ENCODE peak calls at places on chromosome 6, in four cellular contexts. One of them, this sample, is unnamed.
A peak's percentile ranks its signal among the peaks of the same experiment; 100 is the strongest.

GRCh38 chr6:167833396-167833763 is 6.7 kb downstream of the AFDN start:
- DNase-seq in aorta: no peak
- DNase-seq in IMR-90: no peak
- DNase-seq in tibial nerve: no peak
- DNase-seq in this sample: no peak

GRCh38 chr6:151374024-151374423 is 17.3 kb downstream of the ZBTB2 start:
- DNase-seq in tibial nerve: no peak
- DNase-seq in aorta: no peak
- DNase-seq in IMR-90: no peak
- DNase-seq in this sample: no peak

GRCh38 chr6:44493132-44493531 is 105.6 kb downstream of the CDC5L start:
- DNase-seq in aorta: no peak
- DNase-seq in tibial nerve: no peak
- DNase-seq in IMR-90: no peak
- DNase-seq in this sample: no peak

GRCh38 chr6:3311798-3312197 is 53.1 kb downstream of the PSMG4 start:
- DNase-seq in IMR-90: no peak
- DNase-seq in tibial nerve: no peak
- DNase-seq in aorta: no peak
- DNase-seq in this sample: no peak

GRCh38 chr6:35581633-35582032 is 68.9 kb upstream of the TULP1 start:
- DNase-seq in IMR-90: peak; percentile 26
- DNase-seq in aorta: no peak
- DNase-seq in tibial nerve: no peak
- DNase-seq in this sample: no peak

GRCh38 chr6:46979206-46979605 is 57.5 kb upstream of the ADGRF5 start:
- DNase-seq in IMR-90: no peak
- DNase-seq in aorta: no peak
- DNase-seq in tibial nerve: no peak
- DNase-seq in this sample: no peak

GRCh38 chr6:117930645-117931044 is 23.6 kb downstream of the SLC35F1 start:
- DNase-seq in tibial nerve: no peak
- DNase-seq in IMR-90: no peak
- DNase-seq in aorta: no peak
- DNase-seq in this sample: no peak

GRCh38 chr6:109791301-109791700 is 100.2 kb downstream of the FIG4 start:
- DNase-seq in aorta: no peak
- DNase-seq in tibial nerve: no peak
- DNase-seq in IMR-90: peak; percentile 33
- DNase-seq in this sample: peak; percentile 17

GRCh38 chr6:145689529-145689928 is 45.8 kb downstream of the EPM2A start:
- DNase-seq in aorta: no peak
- DNase-seq in tibial nerve: no peak
- DNase-seq in IMR-90: no peak
- DNase-seq in this sample: no peak
- H3K27ac ChIP-seq in aorta: no peak overlapping the region
- H3K27ac ChIP-seq in tibial nerve: no peak overlapping the region
- H3K27ac ChIP-seq in IMR-90: no peak overlapping the region
- H3K27ac ChIP-seq in this sample: no peak overlapping the region

GRCh38 chr6:137104926-137105325 is 60.2 kb upstream of the IL20RA start:
- DNase-seq in IMR-90: no peak
- DNase-seq in aorta: no peak
- DNase-seq in tibial nerve: no peak
- DNase-seq in this sample: no peak
- H3K27ac ChIP-seq in IMR-90: no peak overlapping the region
- H3K27ac ChIP-seq in aorta: no peak overlapping the region
- H3K27ac ChIP-seq in tibial nerve: no peak overlapping the region
- H3K27ac ChIP-seq in this sample: no peak overlapping the region

DNA sequence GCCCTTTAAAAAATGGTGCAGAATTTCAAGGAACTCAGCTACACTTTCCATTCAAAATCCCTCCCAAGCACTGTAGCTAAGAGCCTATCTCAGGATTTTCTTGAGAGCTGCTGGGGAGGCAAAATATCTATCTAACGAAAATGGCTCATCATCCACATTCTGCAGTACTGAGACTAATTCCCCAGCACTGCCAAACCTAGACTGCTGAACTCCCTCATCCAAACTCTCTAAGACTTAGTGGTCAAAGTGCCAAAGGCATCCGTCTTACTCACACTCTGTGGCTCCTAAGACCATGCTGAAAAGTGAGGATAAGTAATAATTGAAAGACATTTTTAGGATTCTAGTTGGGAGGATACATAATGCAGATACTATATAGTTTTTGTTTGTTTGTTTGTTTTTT is 7.7 kb downstream of the SGK1 start:
- DNase-seq in aorta: no peak
- DNase-seq in tibial nerve: no peak
- DNase-seq in IMR-90: peak; percentile 35
- DNase-seq in this sample: no peak
- H3K27ac ChIP-seq in aorta: no peak overlapping the region
- H3K27ac ChIP-seq in tibial nerve: no peak overlapping the region
- H3K27ac ChIP-seq in IMR-90: no peak overlapping the region
- H3K27ac ChIP-seq in this sample: no peak overlapping the region

GRCh38 chr6:5814116-5814515 is 192.6 kb downstream of the NRN1 start:
- DNase-seq in IMR-90: no peak
- DNase-seq in aorta: no peak
- DNase-seq in tibial nerve: no peak
- DNase-seq in this sample: no peak

GRCh38 chr6:5818959-5819358 is 187.8 kb downstream of the NRN1 start:
- DNase-seq in aorta: no peak
- DNase-seq in tibial nerve: no peak
- DNase-seq in IMR-90: no peak
- DNase-seq in this sample: no peak

GRCh38 chr6:5813625-5814027 is 193.1 kb downstream of the NRN1 start:
- DNase-seq in aorta: no peak
- DNase-seq in IMR-90: no peak
- DNase-seq in tibial nerve: no peak
- DNase-seq in this sample: no peak

GRCh38 chr6:5817869-5818268 is 188.9 kb downstream of the NRN1 start:
- DNase-seq in tibial nerve: no peak
- DNase-seq in IMR-90: no peak
- DNase-seq in aorta: no peak
- DNase-seq in this sample: no peak
- H3K27ac ChIP-seq in tibial nerve: no peak overlapping the region
- H3K27ac ChIP-seq in IMR-90: no peak overlapping the region
- H3K27ac ChIP-seq in aorta: no peak overlapping the region
- H3K27ac ChIP-seq in this sample: no peak overlapping the region

GRCh38 chr6:33758807-33759206 is 12.1 kb upstream of the IP6K3 start:
- DNase-seq in aorta: no peak
- DNase-seq in tibial nerve: no peak
- DNase-seq in IMR-90: peak; percentile 53
- DNase-seq in this sample: no peak

GRCh38 chr6:33757906-33758305 is 11.2 kb upstream of the IP6K3 start:
- DNase-seq in IMR-90: no peak
- DNase-seq in tibial nerve: no peak
- DNase-seq in aorta: no peak
- DNase-seq in this sample: no peak

GRCh38 chr6:33755070-33755869 is 8.6 kb upstream of the IP6K3 start:
- DNase-seq in tibial nerve: no peak
- DNase-seq in IMR-90: no peak
- DNase-seq in aorta: no peak
- DNase-seq in this sample: no peak

GRCh38 chr6:33757113-33757512 is 10.4 kb upstream of the IP6K3 start:
- DNase-seq in aorta: no peak
- DNase-seq in IMR-90: no peak
- DNase-seq in tibial nerve: no peak
- DNase-seq in this sample: no peak

DNA sequence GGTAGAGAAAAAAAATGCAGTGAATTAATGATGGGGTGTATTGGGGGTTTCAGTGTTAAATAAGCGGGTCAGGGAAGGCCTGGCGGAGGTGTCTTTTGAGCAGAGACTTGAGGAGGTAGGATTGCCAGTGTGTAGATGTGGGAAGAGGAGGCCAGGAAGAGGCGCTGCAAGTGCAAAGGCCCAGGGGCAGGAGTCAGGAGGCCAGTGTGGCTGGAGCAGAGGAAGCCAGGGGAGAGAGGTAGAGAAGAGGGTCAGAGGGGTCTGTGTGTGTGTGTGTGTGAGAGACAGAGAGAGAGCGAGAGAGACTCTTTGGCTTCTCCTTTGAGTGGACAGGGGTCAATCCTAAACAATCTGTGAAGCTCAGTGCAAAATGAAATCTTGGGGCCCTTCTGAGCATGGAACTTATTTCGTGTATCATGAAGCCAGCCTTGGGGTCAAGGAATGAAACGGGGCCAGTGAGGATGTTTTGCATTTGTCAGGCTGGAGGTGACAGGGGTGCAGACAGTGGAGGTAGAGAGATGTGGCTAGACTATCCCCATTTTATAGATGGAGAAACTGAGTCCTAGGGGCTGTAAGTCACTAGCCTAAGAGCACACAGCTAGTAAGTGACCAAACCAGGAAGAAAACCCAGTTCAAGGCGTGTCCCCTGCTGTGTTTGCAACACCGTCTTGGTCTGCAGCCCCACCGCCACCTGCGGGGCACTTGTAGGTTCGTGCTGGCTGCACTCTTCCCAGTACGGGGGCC is 9.7 kb upstream of the IP6K3 start:
- DNase-seq in aorta: no peak
- DNase-seq in IMR-90: no peak
- DNase-seq in tibial nerve: no peak
- DNase-seq in this sample: no peak
- H3K27ac ChIP-seq in aorta: no peak overlapping the region
- H3K27ac ChIP-seq in IMR-90: no peak overlapping the region
- H3K27ac ChIP-seq in tibial nerve: no peak overlapping the region
- H3K27ac ChIP-seq in this sample: no peak overlapping the region

DNA sequence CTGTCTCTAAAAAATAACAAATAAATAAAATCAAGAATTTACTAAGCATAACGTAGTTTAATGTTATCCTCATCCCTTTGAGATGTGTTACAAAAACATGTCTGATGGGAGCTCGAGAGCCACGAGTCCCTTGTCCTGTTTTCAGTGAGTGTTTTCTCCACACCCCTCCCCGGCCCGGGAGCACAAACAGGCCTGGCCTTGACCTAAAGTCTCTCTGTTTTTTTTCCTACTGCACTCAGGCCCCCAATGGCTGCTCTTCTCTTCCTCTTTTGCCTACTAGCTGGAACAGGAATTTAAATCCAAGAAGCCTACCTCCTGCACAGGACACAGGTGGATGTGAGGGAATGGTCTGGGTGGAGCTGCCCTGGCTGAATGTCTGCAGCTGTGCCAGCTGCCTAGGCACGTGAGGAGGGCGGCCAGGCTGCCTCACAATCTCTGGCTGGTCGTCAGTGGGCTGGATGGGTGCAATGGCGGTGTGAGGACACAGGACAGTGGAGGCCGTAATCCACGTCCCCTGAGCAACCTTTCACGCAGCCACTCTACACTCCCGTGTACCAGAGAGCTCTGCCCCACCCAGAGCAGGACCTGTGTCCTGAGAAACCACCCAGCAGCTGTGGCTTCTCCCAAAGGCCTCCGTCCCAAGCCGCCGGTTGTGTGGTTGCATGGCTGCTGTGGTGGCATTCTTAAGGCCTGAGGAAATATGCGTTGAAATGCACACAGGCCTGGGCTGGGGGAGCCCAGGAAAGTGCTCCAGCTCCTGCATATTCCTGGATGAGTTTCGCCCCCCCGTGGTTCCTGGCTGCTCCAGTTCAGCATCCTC is 117.5 kb downstream of the FAM120B start:
- DNase-seq in IMR-90: no peak
- DNase-seq in tibial nerve: no peak
- DNase-seq in aorta: no peak
- DNase-seq in this sample: no peak
- H3K27ac ChIP-seq in IMR-90: no peak overlapping the region
- H3K27ac ChIP-seq in tibial nerve: no peak overlapping the region
- H3K27ac ChIP-seq in aorta: no peak overlapping the region
- H3K27ac ChIP-seq in this sample: no peak overlapping the region

GRCh38 chr6:121851056-121851455 is 415.6 kb downstream of the GJA1 start:
- DNase-seq in tibial nerve: no peak
- DNase-seq in IMR-90: peak; percentile 17
- DNase-seq in aorta: no peak
- DNase-seq in this sample: no peak

GRCh38 chr6:121844898-121845297 is 409.5 kb downstream of the GJA1 start:
- DNase-seq in IMR-90: no peak
- DNase-seq in tibial nerve: no peak
- DNase-seq in aorta: no peak
- DNase-seq in this sample: no peak

GRCh38 chr6:121847806-121848522 is 412.5 kb downstream of the GJA1 start:
- DNase-seq in tibial nerve: no peak
- DNase-seq in aorta: no peak
- DNase-seq in IMR-90: no peak
- DNase-seq in this sample: no peak

GRCh38 chr6:121848523-121849255 is 413.2 kb downstream of the GJA1 start:
- DNase-seq in tibial nerve: no peak
- DNase-seq in IMR-90: peak; percentile 11
- DNase-seq in aorta: no peak
- DNase-seq in this sample: no peak

GRCh38 chr6:121849477-121849876 is 414.0 kb downstream of the GJA1 start:
- DNase-seq in aorta: peak; percentile 51
- DNase-seq in IMR-90: peak; percentile 73
- DNase-seq in tibial nerve: peak; percentile 30
- DNase-seq in this sample: no peak
- H3K27ac ChIP-seq in aorta: no peak overlapping the region
- H3K27ac ChIP-seq in IMR-90: no peak overlapping the region
- H3K27ac ChIP-seq in tibial nerve: peak overlapping the region; percentile 67
- H3K27ac ChIP-seq in this sample: no peak overlapping the region

GRCh38 chr6:138357928-138358327 is 19.8 kb upstream of the SMIM28 start:
- DNase-seq in IMR-90: no peak
- DNase-seq in aorta: no peak
- DNase-seq in tibial nerve: no peak
- DNase-seq in this sample: no peak
- H3K27ac ChIP-seq in IMR-90: no peak overlapping the region
- H3K27ac ChIP-seq in aorta: no peak overlapping the region
- H3K27ac ChIP-seq in tibial nerve: no peak overlapping the region
- H3K27ac ChIP-seq in this sample: no peak overlapping the region